ENCODE peak calls at places on chromosome 15, in five cellular contexts. D, A, B, K and H are unnamed samples.

GRCh38 chr15:48112242-48112641 is 8.5 kb upstream of the SLC24A5 start:
- DNase-seq in D (no peak), A (peak), B (no peak), K (no peak), H (no peak)

GRCh38 chr15:94097567-94097966 is 133.8 kb upstream of the MCTP2 start:
- DNase-seq in D (no peak), A (no peak), B (no peak), K (no peak), H (no peak)

GRCh38 chr15:42371125-42371524 is 11.8 kb downstream of the CAPN3 start:
- DNase-seq in D (no peak), A (peak), B (no peak), K (no peak), H (no peak)

GRCh38 chr15:29529043-29529442 is 259.4 kb upstream of the NSMCE3 start:
- DNase-seq in D (no peak), A (no peak), B (no peak), K (no peak), H (no peak)

GRCh38 chr15:68354923-68355322 is 77.0 kb downstream of the ITGA11 start:
- DNase-seq in D (no peak), A (no peak), B (peak), K (no peak), H (no peak)

GRCh38 chr15:33587773-33588172 is 277.0 kb downstream of the RYR3 start:
- DNase-seq in D (no peak), A (no peak), B (no peak), K (no peak), H (no peak)

GRCh38 chr15:101470548-101471239 is 18.8 kb downstream of the PCSK6 start:
- DNase-seq in D (no peak), A (no peak), B (no peak), K (no peak), H (no peak)

GRCh38 chr15:95131071-95131683 is 899.8 kb downstream of the MCTP2 start:
- DNase-seq in D (no peak), A (no peak), B (no peak), K (no peak), H (no peak)

GRCh38 chr15:91263632-91264477 is 163.8 kb downstream of the SV2B start:
- DNase-seq in D (no peak), A (no peak), B (no peak), K (peak), H (peak)

GRCh38 chr15:101127503-101128076 is 124.3 kb downstream of the CHSY1 start:
- DNase-seq in D (peak), A (peak), B (peak), K (peak), H (no peak)

GRCh38 chr15:73986055-73986775 is 5.9 kb downstream of the STOML1 start:
- DNase-seq in D (no peak), A (no peak), B (no peak), K (no peak), H (no peak)

GRCh38 chr15:22960587-22960986 is 19.6 kb downstream of the CYFIP1 start:
- DNase-seq in D (no peak), A (no peak), B (no peak), K (no peak), H (no peak)

GRCh38 chr15:22960126-22960525 is 20.0 kb downstream of the CYFIP1 start:
- DNase-seq in D (no peak), A (no peak), B (no peak), K (no peak), H (no peak)

GRCh38 chr15:22961661-22962221 is 18.4 kb downstream of the CYFIP1 start:
- DNase-seq in D (no peak), A (no peak), B (no peak), K (no peak), H (no peak)

GRCh38 chr15:22958487-22959280 is 21.5 kb downstream of the CYFIP1 start:
- DNase-seq in D (no peak), A (no peak), B (no peak), K (no peak), H (no peak)

GRCh38 chr15:22959451-22960101 is 20.6 kb downstream of the CYFIP1 start:
- DNase-seq in D (no peak), A (no peak), B (no peak), K (no peak), H (no peak)
- H3K4me3 ChIP-seq in D (no peak), A (no peak), B (no peak), K (no peak), H (no peak)

GRCh38 chr15:62845239-62846126 is 197.1 kb upstream of the TPM1 start:
- DNase-seq in D (no peak), A (no peak), B (no peak), K (no peak), H (no peak)
- H3K27ac ChIP-seq in D (no peak), A (no peak), B (no peak), K (no peak), H (no peak)

DNA sequence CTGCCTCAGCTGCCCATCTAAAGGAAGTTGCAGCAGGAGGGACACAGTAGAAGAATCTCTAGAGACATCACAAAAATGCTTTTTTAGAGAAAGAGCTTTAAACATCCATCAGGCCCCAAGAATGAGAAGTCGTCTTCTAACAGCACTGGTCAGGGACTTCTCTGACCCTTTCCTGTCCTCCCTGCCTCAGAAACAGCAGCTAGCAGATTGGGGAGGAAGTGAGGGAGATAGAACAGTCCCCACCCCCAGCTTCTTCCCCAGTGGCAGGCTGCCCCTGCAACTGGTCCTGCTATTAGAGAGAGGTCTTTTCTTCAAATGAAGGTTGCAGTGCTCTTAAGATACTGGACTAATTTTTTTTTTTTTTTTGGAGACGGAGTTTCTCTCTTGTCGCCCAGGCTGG is 55.1 kb downstream of the PDE8A start:
- DNase-seq in D (no peak), A (no peak), B (no peak), K (no peak), H (no peak)
- TF ChIP-seq CTCF in D (no peak), A (no peak), B (no peak), K (no peak), H (no peak)

GRCh38 chr15:71116942-71117341 is 1.7 kb downstream of the THSD4 start:
- DNase-seq in D (no peak), A (no peak), B (no peak), K (no peak), H (no peak)

GRCh38 chr15:71114066-71114680 is 1.1 kb upstream of the THSD4 start:
- DNase-seq in D (no peak), A (no peak), B (no peak), K (no peak), H (no peak)

GRCh38 chr15:71115567-71116351 is 488 bp downstream of the THSD4 start:
- DNase-seq in D (peak), A (no peak), B (no peak), K (no peak), H (no peak)

GRCh38 chr15:71116366-71116765 is 1.1 kb downstream of the THSD4 start:
- DNase-seq in D (no peak), A (no peak), B (no peak), K (no peak), H (no peak)

GRCh38 chr15:71114887-71115566 is at the start of gene THSD4:
- DNase-seq in D (peak), A (peak), B (no peak), K (no peak), H (no peak)
- H3K4me3 ChIP-seq in D (peak), A (no peak), B (peak), K (peak), H (peak)

GRCh38 chr15:40787344-40787841 is 17.6 kb downstream of the C15orf62 start:
- DNase-seq in D (peak), A (peak), B (no peak), K (no peak), H (no peak)
- H3K27ac ChIP-seq in D (peak), A (no peak), B (no peak), K (no peak), H (no peak)

GRCh38 chr15:37104413-37105392 is 4.4 kb upstream of the MEIS2 start:
- DNase-seq in D (no peak), A (no peak), B (no peak), K (no peak), H (no peak)

GRCh38 chr15:37107071-37107753 is 6.9 kb upstream of the MEIS2 start:
- DNase-seq in D (no peak), A (no peak), B (no peak), K (no peak), H (no peak)

GRCh38 chr15:37107754-37108724 is 7.7 kb upstream of the MEIS2 start:
- DNase-seq in D (no peak), A (no peak), B (no peak), K (no peak), H (no peak)

GRCh38 chr15:37105795-37106333 is 5.5 kb upstream of the MEIS2 start:
- DNase-seq in D (no peak), A (no peak), B (no peak), K (no peak), H (no peak)

GRCh38 chr15:37106490-37107001 is 6.2 kb upstream of the MEIS2 start:
- DNase-seq in D (no peak), A (peak), B (no peak), K (no peak), H (no peak)
- TF ChIP-seq CTCF in D (no peak), A (peak), B (peak), K (no peak), H (peak)

GRCh38 chr15:88802250-88802990 is 816 bp upstream of the ACAN start:
- DNase-seq in D (no peak), A (no peak), B (no peak), K (no peak), H (no peak)
- H3K4me3 ChIP-seq in D (no peak), A (no peak), B (no peak), K (peak), H (peak)

GRCh38 chr15:32053717-32054116 is 23.4 kb downstream of the CHRNA7 start:
- DNase-seq in D (no peak), A (no peak), B (no peak), K (no peak), H (no peak)
- H3K27ac ChIP-seq in D (no peak), A (no peak), B (no peak), K (no peak), H (no peak)